ENCODE peak calls at places on chromosomes 12 and 14, in nine cellular contexts. One of them, this sample, is unnamed.

GRCh38 chr12:28708918-28709371 is 440.1 kb upstream of the FAR2 start:
- DNase-seq in dorsolateral prefrontal cortex: no peak
- DNase-seq in NB4: no peak
- DNase-seq in neural crest cell: no peak
- DNase-seq in GM10248: no peak
- DNase-seq in GM06990: no peak
- DNase-seq in B cell: no peak
- DNase-seq in GM23338: no peak
- DNase-seq in transverse colon: no peak
- DNase-seq in this sample: no peak

GRCh38 chr12:66288121-66288520 is 14.2 kb upstream of the HELB start:
- DNase-seq in GM10248: no peak
- DNase-seq in neural crest cell: no peak
- DNase-seq in B cell: no peak
- DNase-seq in transverse colon: no peak
- DNase-seq in GM23338: no peak
- DNase-seq in dorsolateral prefrontal cortex: no peak
- DNase-seq in NB4: no peak
- DNase-seq in GM06990: no peak
- DNase-seq in this sample: peak; percentile 59

GRCh38 chr12:13307143-13307831 is 110.8 kb downstream of the EMP1 start:
- DNase-seq in GM10248: no peak
- DNase-seq in GM06990: no peak
- DNase-seq in GM23338: no peak
- DNase-seq in transverse colon: no peak
- DNase-seq in B cell: no peak
- DNase-seq in dorsolateral prefrontal cortex: no peak
- DNase-seq in NB4: no peak
- DNase-seq in neural crest cell: no peak
- DNase-seq in this sample: no peak

GRCh38 chr12:101010881-101011280 is 199.2 kb downstream of the SLC5A8 start:
- DNase-seq in dorsolateral prefrontal cortex: no peak
- DNase-seq in GM23338: no peak
- DNase-seq in GM10248: no peak
- DNase-seq in GM06990: no peak
- DNase-seq in neural crest cell: no peak
- DNase-seq in NB4: no peak
- DNase-seq in B cell: no peak
- DNase-seq in transverse colon: no peak
- DNase-seq in this sample: no peak

GRCh38 chr14:96502621-96503251 is 554 bp downstream of the PAPOLA start:
- DNase-seq in B cell: no peak
- DNase-seq in GM23338: peak; percentile 79
- DNase-seq in NB4: peak; percentile 85
- DNase-seq in GM06990: no peak
- DNase-seq in dorsolateral prefrontal cortex: no peak
- DNase-seq in neural crest cell: peak; percentile 29
- DNase-seq in transverse colon: peak; percentile 58
- DNase-seq in GM10248: peak; percentile 60
- DNase-seq in this sample: peak; percentile 31

GRCh38 chr14:29463727-29464370 is 463.8 kb downstream of the PRKD1 start:
- DNase-seq in GM10248: no peak
- DNase-seq in dorsolateral prefrontal cortex: no peak
- DNase-seq in GM06990: no peak
- DNase-seq in transverse colon: no peak
- DNase-seq in GM23338: peak; percentile 20
- DNase-seq in neural crest cell: no peak
- DNase-seq in NB4: no peak
- DNase-seq in B cell: no peak
- DNase-seq in this sample: no peak

GRCh38 chr12:70660620-70661219 is 23.5 kb upstream of the PTPRB start:
- DNase-seq in transverse colon: no peak
- DNase-seq in neural crest cell: no peak
- DNase-seq in NB4: no peak
- DNase-seq in B cell: no peak
- DNase-seq in GM10248: no peak
- DNase-seq in dorsolateral prefrontal cortex: no peak
- DNase-seq in GM06990: peak; percentile 21
- DNase-seq in GM23338: no peak
- DNase-seq in this sample: peak; percentile 2

GRCh38 chr12:51318846-51319570 is 5.0 kb downstream of the BIN2 start:
- DNase-seq in B cell: peak; percentile 62
- DNase-seq in transverse colon: peak; percentile 46
- DNase-seq in GM10248: peak; percentile 40
- DNase-seq in dorsolateral prefrontal cortex: no peak
- DNase-seq in GM06990: peak; percentile 40
- DNase-seq in NB4: peak; percentile 95
- DNase-seq in neural crest cell: no peak
- DNase-seq in GM23338: no peak
- DNase-seq in this sample: peak; percentile 43

GRCh38 chr14:71474291-71474690 is 457.9 kb upstream of the RGS6 start:
- DNase-seq in GM10248: no peak
- DNase-seq in GM23338: no peak
- DNase-seq in neural crest cell: no peak
- DNase-seq in dorsolateral prefrontal cortex: no peak
- DNase-seq in transverse colon: no peak
- DNase-seq in B cell: no peak
- DNase-seq in NB4: no peak
- DNase-seq in GM06990: no peak
- DNase-seq in this sample: no peak

GRCh38 chr12:12922191-12922616 is 29.8 kb downstream of the GPRC5D start:
- DNase-seq in B cell: no peak
- DNase-seq in GM06990: no peak
- DNase-seq in GM10248: no peak
- DNase-seq in transverse colon: no peak
- DNase-seq in GM23338: peak; percentile 17
- DNase-seq in NB4: no peak
- DNase-seq in dorsolateral prefrontal cortex: no peak
- DNase-seq in neural crest cell: no peak
- DNase-seq in this sample: no peak

GRCh38 chr12:60209521-60209920 is 613.7 kb downstream of the SLC16A7 start:
- DNase-seq in GM10248: no peak
- DNase-seq in neural crest cell: no peak
- DNase-seq in B cell: no peak
- DNase-seq in transverse colon: no peak
- DNase-seq in GM23338: no peak
- DNase-seq in NB4: no peak
- DNase-seq in GM06990: no peak
- DNase-seq in dorsolateral prefrontal cortex: no peak
- DNase-seq in this sample: no peak

GRCh38 chr12:119475650-119476049 is 117.9 kb upstream of the TMEM233 start:
- DNase-seq in dorsolateral prefrontal cortex: no peak
- DNase-seq in NB4: no peak
- DNase-seq in neural crest cell: no peak
- DNase-seq in GM06990: no peak
- DNase-seq in GM10248: no peak
- DNase-seq in GM23338: no peak
- DNase-seq in B cell: no peak
- DNase-seq in transverse colon: no peak
- DNase-seq in this sample: no peak

GRCh38 chr12:33581613-33582122 is 142.0 kb upstream of the SYT10 start:
- DNase-seq in GM23338: no peak
- DNase-seq in dorsolateral prefrontal cortex: no peak
- DNase-seq in neural crest cell: no peak
- DNase-seq in GM10248: no peak
- DNase-seq in GM06990: no peak
- DNase-seq in transverse colon: no peak
- DNase-seq in B cell: no peak
- DNase-seq in NB4: no peak
- DNase-seq in this sample: no peak

GRCh38 chr12:107092669-107093546 is 441 bp downstream of the CRY1 start:
- DNase-seq in GM23338: peak; percentile 64
- DNase-seq in GM10248: peak; percentile 29
- DNase-seq in B cell: peak; percentile 11
- DNase-seq in NB4: peak; percentile 72
- DNase-seq in dorsolateral prefrontal cortex: peak; percentile 28
- DNase-seq in GM06990: no peak
- DNase-seq in neural crest cell: no peak
- DNase-seq in transverse colon: peak; percentile 47
- DNase-seq in this sample: peak; percentile 87

GRCh38 chr12:6049587-6049986 is 74.9 kb downstream of the VWF start:
- DNase-seq in GM10248: no peak
- DNase-seq in B cell: no peak
- DNase-seq in dorsolateral prefrontal cortex: no peak
- DNase-seq in transverse colon: no peak
- DNase-seq in neural crest cell: no peak
- DNase-seq in GM23338: no peak
- DNase-seq in NB4: no peak
- DNase-seq in GM06990: no peak
- DNase-seq in this sample: no peak

GRCh38 chr14:103164006-103164405 is 40.7 kb downstream of the TNFAIP2 start:
- DNase-seq in GM06990: no peak
- DNase-seq in transverse colon: no peak
- DNase-seq in GM10248: no peak
- DNase-seq in neural crest cell: no peak
- DNase-seq in dorsolateral prefrontal cortex: no peak
- DNase-seq in GM23338: no peak
- DNase-seq in NB4: no peak
- DNase-seq in B cell: no peak
- DNase-seq in this sample: no peak

GRCh38 chr12:25958254-25959068 is at the start of gene RASSF8:
- DNase-seq in GM23338: peak; percentile 86
- DNase-seq in NB4: peak; percentile 81
- DNase-seq in dorsolateral prefrontal cortex: peak; percentile 74
- DNase-seq in neural crest cell: peak; percentile 64
- DNase-seq in GM10248: peak; percentile 78
- DNase-seq in B cell: peak; percentile 81
- DNase-seq in GM06990: peak; percentile 37
- DNase-seq in transverse colon: peak; percentile 62
- DNase-seq in this sample: peak; percentile 29

GRCh38 chr12:110203546-110203945 is 77.5 kb upstream of the ATP2A2 start:
- DNase-seq in transverse colon: no peak
- DNase-seq in GM06990: no peak
- DNase-seq in B cell: no peak
- DNase-seq in GM10248: no peak
- DNase-seq in neural crest cell: no peak
- DNase-seq in dorsolateral prefrontal cortex: no peak
- DNase-seq in NB4: no peak
- DNase-seq in GM23338: no peak
- DNase-seq in this sample: no peak

DNA sequence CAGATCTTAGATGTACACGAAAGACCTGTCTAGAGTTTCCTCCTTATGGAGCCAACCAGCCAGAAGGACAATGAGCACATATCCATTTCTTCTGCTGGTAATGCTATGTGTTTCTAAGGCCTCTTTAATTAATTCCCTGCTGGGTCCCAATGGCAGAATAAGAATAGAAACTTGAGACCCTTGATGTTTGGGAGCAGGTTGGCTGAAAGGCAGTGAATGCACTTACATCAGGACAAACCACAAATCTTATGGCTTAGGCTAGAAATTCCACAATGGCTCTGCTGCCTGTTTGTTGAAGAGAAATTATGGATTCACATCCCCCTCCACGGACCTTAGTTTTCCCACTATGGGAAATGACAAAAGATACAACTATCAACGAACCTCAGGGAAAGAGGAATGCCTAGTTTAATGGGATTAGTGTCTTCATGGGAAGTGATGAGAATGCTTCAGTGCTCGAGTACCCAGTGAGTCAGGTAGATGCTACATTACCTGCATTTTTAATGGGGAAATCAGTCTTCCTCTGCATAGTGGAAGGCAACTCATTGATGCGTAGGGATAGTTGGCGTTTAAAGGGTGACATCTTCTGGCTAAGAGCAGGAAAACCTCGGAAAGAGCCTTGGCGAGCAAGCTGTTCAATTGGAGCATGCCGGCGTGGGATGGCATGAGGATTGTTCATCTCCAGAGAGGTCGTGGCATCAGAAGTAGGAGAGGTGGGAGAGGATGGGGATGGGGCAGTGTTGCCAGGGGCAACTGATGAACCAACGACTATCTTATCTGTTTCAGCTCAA is 46.5 kb downstream of the PAPLN start:
- DNase-seq in GM23338: peak; percentile 84
- DNase-seq in NB4: no peak
- DNase-seq in GM06990: no peak
- DNase-seq in transverse colon: no peak
- DNase-seq in neural crest cell: no peak
- DNase-seq in dorsolateral prefrontal cortex: peak; percentile 53
- DNase-seq in B cell: no peak
- DNase-seq in GM10248: no peak
- DNase-seq in this sample: no peak
- TF ChIP-seq CTCF in GM23338: peak; percentile 87
- TF ChIP-seq CTCF in NB4: no peak
- TF ChIP-seq CTCF in GM06990: no peak
- TF ChIP-seq CTCF in transverse colon: no peak
- TF ChIP-seq CTCF in neural crest cell: peak; percentile 33
- TF ChIP-seq CTCF in dorsolateral prefrontal cortex: peak; percentile 29
- TF ChIP-seq CTCF in B cell: no peak
- TF ChIP-seq CTCF in GM10248: no peak
- TF ChIP-seq CTCF in this sample: no peak

DNA sequence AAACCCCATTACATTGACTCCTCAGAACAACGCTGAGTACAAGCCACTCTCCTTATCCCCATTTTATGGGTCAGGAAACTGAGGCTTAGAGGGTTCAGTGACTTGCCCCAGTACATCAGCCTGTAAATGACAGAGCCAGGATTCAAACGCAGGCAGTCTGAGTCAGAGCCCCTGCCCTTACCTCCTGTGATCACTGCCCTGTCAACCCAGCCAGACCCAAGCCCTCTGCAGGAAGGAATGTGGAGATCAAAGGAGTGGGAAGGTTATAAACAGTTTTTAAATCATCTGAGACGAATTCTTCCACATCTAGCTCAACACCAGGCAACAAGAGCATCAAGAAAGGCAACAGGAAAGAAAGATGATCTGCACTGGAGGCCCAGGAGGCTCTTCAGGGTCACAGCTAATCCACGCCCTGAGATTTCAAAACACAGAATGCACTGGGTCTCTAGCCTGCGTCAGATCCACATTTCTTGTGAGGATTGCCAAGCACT is 38.5 kb downstream of the SPTB start:
- DNase-seq in dorsolateral prefrontal cortex: no peak
- DNase-seq in NB4: no peak
- DNase-seq in transverse colon: no peak
- DNase-seq in GM23338: peak; percentile 79
- DNase-seq in neural crest cell: no peak
- DNase-seq in GM06990: no peak
- DNase-seq in B cell: no peak
- DNase-seq in GM10248: no peak
- DNase-seq in this sample: no peak
- TF ChIP-seq CTCF in dorsolateral prefrontal cortex: no peak
- TF ChIP-seq CTCF in NB4: no peak
- TF ChIP-seq CTCF in transverse colon: no peak
- TF ChIP-seq CTCF in GM23338: peak; percentile 64
- TF ChIP-seq CTCF in neural crest cell: peak; percentile 60
- TF ChIP-seq CTCF in GM06990: no peak
- TF ChIP-seq CTCF in B cell: no peak
- TF ChIP-seq CTCF in GM10248: no peak
- TF ChIP-seq CTCF in this sample: no peak

GRCh38 chr14:24273422-24273998 is 2.1 kb upstream of the RABGGTA start:
- DNase-seq in NB4: peak; percentile 28
- DNase-seq in GM23338: peak; percentile 35
- DNase-seq in GM10248: no peak
- DNase-seq in dorsolateral prefrontal cortex: no peak
- DNase-seq in transverse colon: no peak
- DNase-seq in GM06990: no peak
- DNase-seq in B cell: no peak
- DNase-seq in neural crest cell: no peak
- DNase-seq in this sample: no peak
- TF ChIP-seq CTCF in NB4: peak; percentile 1
- TF ChIP-seq CTCF in GM23338: peak; percentile 4
- TF ChIP-seq CTCF in GM10248: no peak
- TF ChIP-seq CTCF in dorsolateral prefrontal cortex: no peak
- TF ChIP-seq CTCF in transverse colon: no peak
- TF ChIP-seq CTCF in GM06990: peak; percentile 18
- TF ChIP-seq CTCF in B cell: no peak
- TF ChIP-seq CTCF in neural crest cell: no peak
- TF ChIP-seq CTCF in this sample: no peak

GRCh38 chr14:90561031-90561430 is 164.2 kb downstream of the CALM1 start:
- DNase-seq in GM10248: no peak
- DNase-seq in dorsolateral prefrontal cortex: no peak
- DNase-seq in NB4: no peak
- DNase-seq in B cell: no peak
- DNase-seq in GM23338: peak; percentile 37
- DNase-seq in transverse colon: no peak
- DNase-seq in GM06990: no peak
- DNase-seq in neural crest cell: no peak
- DNase-seq in this sample: no peak
- TF ChIP-seq CTCF in GM10248: no peak
- TF ChIP-seq CTCF in dorsolateral prefrontal cortex: no peak
- TF ChIP-seq CTCF in NB4: no peak
- TF ChIP-seq CTCF in B cell: no peak
- TF ChIP-seq CTCF in GM23338: peak; percentile 36
- TF ChIP-seq CTCF in transverse colon: no peak
- TF ChIP-seq CTCF in GM06990: no peak
- TF ChIP-seq CTCF in neural crest cell: no peak
- TF ChIP-seq CTCF in this sample: no peak

This sample was measured in activated CD8-positive, alpha-beta T cell treated with anti-CD3 and anti-CD28 coated beads for 36 hours.